ENCODE peak calls at places on chromosomes 5 and 9, in six cellular contexts. One of them, this sample, is unnamed.

GRCh38 chr5:172086312-172086975 is 80.0 kb upstream of the FBXW11 start:
- ATAC-seq in A549: peak; percentile 41
- ATAC-seq in upper lobe of left lung: no peak
- ATAC-seq in K562: peak; percentile 69
- ATAC-seq in GM12878: peak; percentile 32
- ATAC-seq in HepG2: peak; percentile 78
- ATAC-seq in this sample: no peak

GRCh38 chr9:126607731-126608130 is 6.0 kb upstream of the LMX1B start:
- ATAC-seq in K562: no peak
- ATAC-seq in A549: no peak
- ATAC-seq in HepG2: no peak
- ATAC-seq in upper lobe of left lung: no peak
- ATAC-seq in GM12878: peak; percentile 19
- ATAC-seq in this sample: no peak

GRCh38 chr5:9787813-9788600 is 157.9 kb upstream of the TAS2R1 start:
- ATAC-seq in upper lobe of left lung: no peak
- ATAC-seq in GM12878: no peak
- ATAC-seq in A549: no peak
- ATAC-seq in K562: no peak
- ATAC-seq in HepG2: no peak
- ATAC-seq in this sample: no peak

GRCh38 chr9:89420397-89420796 is 77.5 kb downstream of the SEMA4D start:
- ATAC-seq in A549: no peak
- ATAC-seq in GM12878: no peak
- ATAC-seq in HepG2: no peak
- ATAC-seq in K562: no peak
- ATAC-seq in upper lobe of left lung: no peak
- ATAC-seq in this sample: no peak

GRCh38 chr5:126139773-126140172 is 283.4 kb upstream of the GRAMD2B start:
- ATAC-seq in HepG2: no peak
- ATAC-seq in A549: no peak
- ATAC-seq in GM12878: no peak
- ATAC-seq in upper lobe of left lung: no peak
- ATAC-seq in K562: no peak
- ATAC-seq in this sample: no peak

GRCh38 chr9:38434833-38435232 is 10.6 kb upstream of the IGFBPL1 start:
- ATAC-seq in A549: no peak
- ATAC-seq in K562: peak; percentile 22
- ATAC-seq in GM12878: no peak
- ATAC-seq in HepG2: peak; percentile 68
- ATAC-seq in upper lobe of left lung: no peak
- ATAC-seq in this sample: no peak

GRCh38 chr9:109164040-109164439 is 3.0 kb downstream of the FRRS1L start:
- ATAC-seq in upper lobe of left lung: no peak
- ATAC-seq in GM12878: peak; percentile 76
- ATAC-seq in HepG2: no peak
- ATAC-seq in K562: no peak
- ATAC-seq in A549: no peak
- ATAC-seq in this sample: no peak

GRCh38 chr5:18799482-18800128 is 1165.3 kb downstream of the TAF11L14 start:
- ATAC-seq in upper lobe of left lung: no peak
- ATAC-seq in GM12878: no peak
- ATAC-seq in A549: no peak
- ATAC-seq in K562: peak; percentile 80
- ATAC-seq in HepG2: no peak
- ATAC-seq in this sample: no peak

GRCh38 chr5:42611437-42611836 is 145.2 kb upstream of the CCDC152 start:
- ATAC-seq in A549: no peak
- ATAC-seq in upper lobe of left lung: no peak
- ATAC-seq in GM12878: no peak
- ATAC-seq in HepG2: no peak
- ATAC-seq in K562: no peak
- ATAC-seq in this sample: no peak

GRCh38 chr5:146529984-146530383 is 14.0 kb upstream of the GPR151 start:
- ATAC-seq in GM12878: peak; percentile 85
- ATAC-seq in A549: no peak
- ATAC-seq in upper lobe of left lung: no peak
- ATAC-seq in HepG2: no peak
- ATAC-seq in K562: peak; percentile 17
- ATAC-seq in this sample: no peak

GRCh38 chr9:88672874-88673695 is 138.1 kb downstream of the NXNL2 start:
- ATAC-seq in upper lobe of left lung: peak; percentile 70
- ATAC-seq in K562: no peak
- ATAC-seq in A549: peak; percentile 65
- ATAC-seq in HepG2: peak; percentile 71
- ATAC-seq in GM12878: no peak
- ATAC-seq in this sample: no peak

GRCh38 chr5:128668921-128669320 is 130.9 kb upstream of the FBN2 start:
- ATAC-seq in K562: no peak
- ATAC-seq in upper lobe of left lung: no peak
- ATAC-seq in GM12878: no peak
- ATAC-seq in A549: no peak
- ATAC-seq in HepG2: no peak
- ATAC-seq in this sample: no peak

GRCh38 chr5:112548246-112548982 is 129.3 kb upstream of the EPB41L4A start:
- ATAC-seq in upper lobe of left lung: peak; percentile 72
- ATAC-seq in GM12878: peak; percentile 37
- ATAC-seq in K562: peak; percentile 98
- ATAC-seq in HepG2: no peak
- ATAC-seq in A549: peak; percentile 60
- ATAC-seq in this sample: no peak

GRCh38 chr9:104864675-104865104 is 63.3 kb downstream of the ABCA1 start:
- ATAC-seq in upper lobe of left lung: no peak
- ATAC-seq in A549: no peak
- ATAC-seq in HepG2: peak; percentile 28
- ATAC-seq in K562: no peak
- ATAC-seq in GM12878: no peak
- ATAC-seq in this sample: peak; percentile 12

GRCh38 chr5:83000448-83000847 is 76.7 kb downstream of the TMEM167A start:
- ATAC-seq in A549: no peak
- ATAC-seq in GM12878: no peak
- ATAC-seq in K562: no peak
- ATAC-seq in HepG2: no peak
- ATAC-seq in upper lobe of left lung: no peak
- ATAC-seq in this sample: no peak

GRCh38 chr9:80797427-80797825 is 891.9 kb downstream of the TLE1 start:
- ATAC-seq in A549: no peak
- ATAC-seq in K562: no peak
- ATAC-seq in GM12878: no peak
- ATAC-seq in upper lobe of left lung: no peak
- ATAC-seq in HepG2: no peak
- ATAC-seq in this sample: no peak

GRCh38 chr9:109745335-109746283 is 34.4 kb upstream of the PALM2AKAP2 start:
- ATAC-seq in GM12878: no peak
- ATAC-seq in upper lobe of left lung: peak; percentile 57
- ATAC-seq in HepG2: no peak
- ATAC-seq in K562: no peak
- ATAC-seq in A549: no peak
- ATAC-seq in this sample: peak; percentile 94

GRCh38 chr9:5574998-5575397 is 53.9 kb upstream of the RIC1 start:
- ATAC-seq in GM12878: no peak
- ATAC-seq in upper lobe of left lung: no peak
- ATAC-seq in K562: no peak
- ATAC-seq in A549: no peak
- ATAC-seq in HepG2: peak; percentile 55
- ATAC-seq in this sample: no peak

GRCh38 chr9:118891213-118891612 is 478.0 kb downstream of the BRINP1 start:
- ATAC-seq in GM12878: no peak
- ATAC-seq in A549: no peak
- ATAC-seq in K562: no peak
- ATAC-seq in upper lobe of left lung: no peak
- ATAC-seq in HepG2: no peak
- ATAC-seq in this sample: no peak

GRCh38 chr5:139657363-139658321 is 9.5 kb downstream of the CXXC5 start:
- ATAC-seq in HepG2: no peak
- ATAC-seq in upper lobe of left lung: no peak
- ATAC-seq in GM12878: no peak
- ATAC-seq in A549: no peak
- ATAC-seq in K562: peak; percentile 12
- ATAC-seq in this sample: no peak

GRCh38 chr5:157612581-157612980 is 37.0 kb upstream of the ADAM19 start:
- ATAC-seq in HepG2: no peak
- ATAC-seq in upper lobe of left lung: no peak
- ATAC-seq in A549: no peak
- ATAC-seq in K562: no peak
- ATAC-seq in GM12878: no peak
- ATAC-seq in this sample: peak; percentile 7

GRCh38 chr5:139593716-139594319 is 32.7 kb downstream of the UBE2D2 start:
- ATAC-seq in A549: peak; percentile 70
- ATAC-seq in HepG2: no peak
- ATAC-seq in K562: no peak
- ATAC-seq in upper lobe of left lung: no peak
- ATAC-seq in GM12878: peak; percentile 44
- ATAC-seq in this sample: no peak

DNA sequence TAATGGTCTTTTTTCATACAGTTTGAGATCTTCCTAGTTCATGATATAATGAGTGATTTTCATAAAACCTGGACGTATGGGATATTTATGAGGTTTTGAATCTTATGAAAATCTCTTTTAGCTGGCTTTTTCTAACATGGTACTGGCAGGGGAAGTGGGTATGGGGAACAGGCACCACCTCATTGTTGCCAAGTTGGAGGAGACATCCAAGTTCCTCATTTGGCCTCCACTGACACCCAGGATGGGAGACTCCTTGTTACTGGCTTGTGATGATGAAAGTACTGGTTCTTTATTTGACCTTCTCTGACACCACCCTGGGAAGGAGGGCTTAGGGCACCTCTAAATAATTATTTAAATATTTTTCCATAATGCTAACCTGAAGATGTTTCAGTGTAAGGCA is 4.0 kb upstream of the TNPO1 start:
- ATAC-seq in K562: no peak
- ATAC-seq in GM12878: no peak
- ATAC-seq in upper lobe of left lung: no peak
- ATAC-seq in HepG2: no peak
- ATAC-seq in A549: no peak
- ATAC-seq in this sample: no peak
- TF ChIP-seq POLR2A in K562: no peak
- TF ChIP-seq POLR2A in GM12878: no peak
- TF ChIP-seq POLR2A in upper lobe of left lung: no peak
- TF ChIP-seq POLR2A in HepG2: no peak
- TF ChIP-seq POLR2A in A549: no peak
- TF ChIP-seq POLR2A in this sample: no peak

GRCh38 chr5:103428411-103428871 is 134.1 kb downstream of the NUDT12 start:
- ATAC-seq in A549: no peak
- ATAC-seq in HepG2: peak; percentile 65
- ATAC-seq in K562: no peak
- ATAC-seq in GM12878: peak; percentile 67
- ATAC-seq in upper lobe of left lung: no peak
- ATAC-seq in this sample: no peak
- TF ChIP-seq EP300 in A549: no peak
- TF ChIP-seq EP300 in HepG2: no peak
- TF ChIP-seq EP300 in K562: no peak
- TF ChIP-seq EP300 in GM12878: no peak
- TF ChIP-seq EP300 in upper lobe of left lung: no peak
- TF ChIP-seq EP300 in this sample: no peak

GRCh38 chr5:6659941-6660684 is 26.9 kb downstream of the SRD5A1 start:
- ATAC-seq in K562: no peak
- ATAC-seq in GM12878: peak; percentile 90
- ATAC-seq in upper lobe of left lung: no peak
- ATAC-seq in A549: no peak
- ATAC-seq in HepG2: no peak
- ATAC-seq in this sample: no peak
- TF ChIP-seq POLR2A in K562: no peak
- TF ChIP-seq POLR2A in GM12878: peak; percentile 52
- TF ChIP-seq POLR2A in upper lobe of left lung: no peak
- TF ChIP-seq POLR2A in A549: no peak
- TF ChIP-seq POLR2A in HepG2: no peak
- TF ChIP-seq POLR2A in this sample: no peak

DNA sequence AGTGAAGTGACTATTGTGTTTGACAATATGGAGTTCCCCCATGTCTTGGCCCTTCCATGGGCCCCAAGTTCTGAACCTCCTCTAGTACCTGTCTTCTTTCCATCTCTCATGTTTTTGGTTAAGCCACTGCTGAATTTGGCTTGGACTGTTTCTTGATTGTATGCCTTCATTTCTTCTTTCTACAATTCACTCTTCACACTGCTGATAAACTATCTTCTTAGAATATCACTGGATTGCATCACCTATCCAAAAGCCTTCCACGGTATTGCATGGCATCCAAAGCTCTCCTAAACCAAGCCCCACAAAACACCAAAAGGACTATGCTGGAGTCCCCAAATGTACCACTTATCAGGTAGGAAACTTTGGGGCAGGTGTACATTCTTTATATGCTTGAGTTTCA is 4.3 kb upstream of the POC5 start:
- ATAC-seq in upper lobe of left lung: no peak
- ATAC-seq in A549: no peak
- ATAC-seq in K562: no peak
- ATAC-seq in HepG2: no peak
- ATAC-seq in GM12878: no peak
- ATAC-seq in this sample: no peak
- TF ChIP-seq EP300 in upper lobe of left lung: no peak
- TF ChIP-seq EP300 in A549: no peak
- TF ChIP-seq EP300 in K562: peak; percentile 58
- TF ChIP-seq EP300 in HepG2: no peak
- TF ChIP-seq EP300 in GM12878: no peak
- TF ChIP-seq EP300 in this sample: no peak

GRCh38 chr9:135959814-135960213 is 1.4 kb downstream of the UBAC1 start:
- ATAC-seq in HepG2: no peak
- ATAC-seq in GM12878: no peak
- ATAC-seq in upper lobe of left lung: no peak
- ATAC-seq in K562: peak; percentile 12
- ATAC-seq in A549: no peak
- ATAC-seq in this sample: no peak

GRCh38 chr9:135960328-135961276 is 571 bp downstream of the UBAC1 start:
- ATAC-seq in K562: peak; percentile 23
- ATAC-seq in A549: peak; percentile 57
- ATAC-seq in GM12878: peak; percentile 25
- ATAC-seq in upper lobe of left lung: no peak
- ATAC-seq in HepG2: peak; percentile 71
- ATAC-seq in this sample: peak; percentile 15

GRCh38 chr9:135962696-135963307 is 1.6 kb upstream of the UBAC1 start:
- ATAC-seq in A549: no peak
- ATAC-seq in HepG2: no peak
- ATAC-seq in upper lobe of left lung: no peak
- ATAC-seq in K562: no peak
- ATAC-seq in GM12878: no peak
- ATAC-seq in this sample: no peak

GRCh38 chr9:135961811-135962695 is 880 bp upstream of the UBAC1 start:
- ATAC-seq in A549: no peak
- ATAC-seq in GM12878: no peak
- ATAC-seq in upper lobe of left lung: no peak
- ATAC-seq in K562: no peak
- ATAC-seq in HepG2: no peak
- ATAC-seq in this sample: no peak

GRCh38 chr9:135961277-135961705 is at the start of gene UBAC1:
- ATAC-seq in K562: peak; percentile 76
- ATAC-seq in GM12878: peak; percentile 93
- ATAC-seq in A549: peak; percentile 93
- ATAC-seq in upper lobe of left lung: peak; percentile 91
- ATAC-seq in HepG2: peak; percentile 81
- ATAC-seq in this sample: peak; percentile 97
- TF ChIP-seq POLR2A in K562: no peak
- TF ChIP-seq POLR2A in GM12878: no peak
- TF ChIP-seq POLR2A in A549: peak; percentile 30
- TF ChIP-seq POLR2A in upper lobe of left lung: peak; percentile 43
- TF ChIP-seq POLR2A in HepG2: no peak
- TF ChIP-seq POLR2A in this sample: no peak